ENCODE peak calls at places on chromosome 5, in five cellular contexts. One of them, this sample, is unnamed.

GRCh38 chr5:16727937-16728336 is 111.1 kb upstream of the RETREG1 start:
- ATAC-seq in mucosa of descending colon: peak; percentile 80
- ATAC-seq in left lung: peak; percentile 77
- ATAC-seq in memory B cell: no peak
- ATAC-seq in left cardiac atrium: peak; percentile 74
- ATAC-seq in this sample: peak; percentile 10

GRCh38 chr5:56853710-56854109 is 38.4 kb downstream of the MAP3K1 start:
- ATAC-seq in left cardiac atrium: no peak
- ATAC-seq in left lung: no peak
- ATAC-seq in memory B cell: peak; percentile 79
- ATAC-seq in mucosa of descending colon: no peak
- ATAC-seq in this sample: no peak

GRCh38 chr5:74356009-74356695 is 284.4 kb downstream of the ENC1 start:
- ATAC-seq in memory B cell: no peak
- ATAC-seq in left cardiac atrium: no peak
- ATAC-seq in left lung: no peak
- ATAC-seq in mucosa of descending colon: no peak
- ATAC-seq in this sample: no peak

GRCh38 chr5:170885779-170886178 is 24.0 kb downstream of the RANBP17 start:
- ATAC-seq in left lung: no peak
- ATAC-seq in left cardiac atrium: no peak
- ATAC-seq in mucosa of descending colon: peak; percentile 55
- ATAC-seq in memory B cell: no peak
- ATAC-seq in this sample: no peak

GRCh38 chr5:1468247-1468612 is 23.0 kb upstream of the SLC6A3 start:
- ATAC-seq in mucosa of descending colon: peak; percentile 40
- ATAC-seq in memory B cell: peak; percentile 49
- ATAC-seq in left lung: no peak
- ATAC-seq in left cardiac atrium: no peak
- ATAC-seq in this sample: no peak

GRCh38 chr5:121628783-121629182 is 222.9 kb upstream of the FTMT start:
- ATAC-seq in left cardiac atrium: peak; percentile 27
- ATAC-seq in mucosa of descending colon: no peak
- ATAC-seq in left lung: no peak
- ATAC-seq in memory B cell: no peak
- ATAC-seq in this sample: no peak

GRCh38 chr5:149002053-149002452 is 60.8 kb downstream of the SH3TC2 start:
- ATAC-seq in left lung: peak; percentile 83
- ATAC-seq in memory B cell: no peak
- ATAC-seq in mucosa of descending colon: no peak
- ATAC-seq in left cardiac atrium: peak; percentile 94
- ATAC-seq in this sample: no peak

GRCh38 chr5:170597109-170597741 is 93.4 kb downstream of the KCNIP1 start:
- ATAC-seq in left lung: peak; percentile 56
- ATAC-seq in left cardiac atrium: no peak
- ATAC-seq in memory B cell: no peak
- ATAC-seq in mucosa of descending colon: peak; percentile 31
- ATAC-seq in this sample: peak; percentile 60

GRCh38 chr5:10538103-10538788 is 25.6 kb upstream of the ANKRD33B start:
- ATAC-seq in left cardiac atrium: no peak
- ATAC-seq in left lung: no peak
- ATAC-seq in memory B cell: no peak
- ATAC-seq in mucosa of descending colon: peak; percentile 23
- ATAC-seq in this sample: peak; percentile 22

GRCh38 chr5:161189452-161189851 is 337.4 kb upstream of the ATP10B start:
- ATAC-seq in memory B cell: no peak
- ATAC-seq in mucosa of descending colon: no peak
- ATAC-seq in left cardiac atrium: no peak
- ATAC-seq in left lung: no peak
- ATAC-seq in this sample: no peak

GRCh38 chr5:54778783-54779182 is 206.6 kb downstream of the ESM1 start:
- ATAC-seq in mucosa of descending colon: no peak
- ATAC-seq in left cardiac atrium: no peak
- ATAC-seq in memory B cell: no peak
- ATAC-seq in left lung: no peak
- ATAC-seq in this sample: no peak

GRCh38 chr5:170662966-170663365 is 120.6 kb upstream of the GABRP start:
- ATAC-seq in left lung: no peak
- ATAC-seq in left cardiac atrium: no peak
- ATAC-seq in memory B cell: no peak
- ATAC-seq in mucosa of descending colon: no peak
- ATAC-seq in this sample: no peak

GRCh38 chr5:139395844-139396640 is 1.1 kb upstream of the PROB1 start:
- ATAC-seq in memory B cell: no peak
- ATAC-seq in mucosa of descending colon: no peak
- ATAC-seq in left cardiac atrium: no peak
- ATAC-seq in left lung: no peak
- ATAC-seq in this sample: no peak

GRCh38 chr5:170195876-170196275 is 36.9 kb upstream of the C5orf58 start:
- ATAC-seq in left lung: no peak
- ATAC-seq in mucosa of descending colon: no peak
- ATAC-seq in memory B cell: no peak
- ATAC-seq in left cardiac atrium: no peak
- ATAC-seq in this sample: no peak

GRCh38 chr5:73303139-73304079 is 130.4 kb downstream of the TMEM174 start:
- ATAC-seq in memory B cell: no peak
- ATAC-seq in left lung: peak; percentile 15
- ATAC-seq in mucosa of descending colon: peak; percentile 81
- ATAC-seq in left cardiac atrium: no peak
- ATAC-seq in this sample: peak; percentile 34

GRCh38 chr5:143427122-143427735 is 23.7 kb upstream of the NR3C1 start:
- ATAC-seq in left cardiac atrium: no peak
- ATAC-seq in mucosa of descending colon: no peak
- ATAC-seq in memory B cell: no peak
- ATAC-seq in left lung: no peak
- ATAC-seq in this sample: no peak

GRCh38 chr5:68689010-68689409 is 404.8 kb upstream of the SLC30A5 start:
- ATAC-seq in left lung: no peak
- ATAC-seq in left cardiac atrium: no peak
- ATAC-seq in mucosa of descending colon: no peak
- ATAC-seq in memory B cell: no peak
- ATAC-seq in this sample: no peak

GRCh38 chr5:35823347-35823875 is 33.3 kb upstream of the IL7R start:
- ATAC-seq in left lung: no peak
- ATAC-seq in mucosa of descending colon: no peak
- ATAC-seq in left cardiac atrium: no peak
- ATAC-seq in memory B cell: no peak
- ATAC-seq in this sample: no peak

GRCh38 chr5:141484499-141485304 is at the start of gene PCDHGC4:
- ATAC-seq in left lung: peak; percentile 38
- ATAC-seq in memory B cell: peak; percentile 32
- ATAC-seq in mucosa of descending colon: peak; percentile 62
- ATAC-seq in left cardiac atrium: peak; percentile 56
- ATAC-seq in this sample: no peak

GRCh38 chr5:140312067-140312790 is 9.3 kb upstream of the PFDN1 start:
- ATAC-seq in mucosa of descending colon: peak; percentile 65
- ATAC-seq in memory B cell: no peak
- ATAC-seq in left lung: peak; percentile 71
- ATAC-seq in left cardiac atrium: peak; percentile 74
- ATAC-seq in this sample: peak; percentile 95

GRCh38 chr5:136020001-136020382 is 8.8 kb upstream of the TGFBI start:
- ATAC-seq in mucosa of descending colon: no peak
- ATAC-seq in left cardiac atrium: no peak
- ATAC-seq in left lung: no peak
- ATAC-seq in memory B cell: no peak
- ATAC-seq in this sample: no peak

GRCh38 chr5:61551637-61552313 is 219.7 kb downstream of the ZSWIM6 start:
- ATAC-seq in left lung: no peak
- ATAC-seq in mucosa of descending colon: no peak
- ATAC-seq in memory B cell: no peak
- ATAC-seq in left cardiac atrium: peak; percentile 61
- ATAC-seq in this sample: no peak

GRCh38 chr5:67182406-67182805 is 14.2 kb downstream of the CD180 start:
- ATAC-seq in left lung: peak; percentile 89
- ATAC-seq in memory B cell: no peak
- ATAC-seq in left cardiac atrium: peak; percentile 90
- ATAC-seq in mucosa of descending colon: peak; percentile 38
- ATAC-seq in this sample: peak; percentile 90

GRCh38 chr5:126138475-126139005 is 284.7 kb upstream of the GRAMD2B start:
- ATAC-seq in memory B cell: no peak
- ATAC-seq in left cardiac atrium: no peak
- ATAC-seq in left lung: peak; percentile 24
- ATAC-seq in mucosa of descending colon: no peak
- ATAC-seq in this sample: no peak

GRCh38 chr5:56358703-56359428 is 125.7 kb upstream of the ANKRD55 start:
- ATAC-seq in memory B cell: no peak
- ATAC-seq in left lung: peak; percentile 83
- ATAC-seq in mucosa of descending colon: no peak
- ATAC-seq in left cardiac atrium: peak; percentile 73
- ATAC-seq in this sample: no peak

GRCh38 chr5:170861855-170862766 is at the start of gene RANBP17:
- ATAC-seq in left lung: peak; percentile 90
- ATAC-seq in left cardiac atrium: peak; percentile 93
- ATAC-seq in mucosa of descending colon: peak; percentile 96
- ATAC-seq in memory B cell: no peak
- ATAC-seq in this sample: peak; percentile 37

GRCh38 chr5:66821626-66822429 is 225.6 kb downstream of the MAST4 start:
- ATAC-seq in left cardiac atrium: peak; percentile 50
- ATAC-seq in mucosa of descending colon: no peak
- ATAC-seq in memory B cell: no peak
- ATAC-seq in left lung: peak; percentile 59
- ATAC-seq in this sample: peak; percentile 77

GRCh38 chr5:34707451-34708107 is 51.5 kb downstream of the RAI14 start:
- ATAC-seq in left cardiac atrium: no peak
- ATAC-seq in left lung: no peak
- ATAC-seq in mucosa of descending colon: no peak
- ATAC-seq in memory B cell: no peak
- ATAC-seq in this sample: no peak

GRCh38 chr5:177537389-177538361 is 16.7 kb downstream of the FAM193B start:
- ATAC-seq in left lung: peak; percentile 92
- ATAC-seq in mucosa of descending colon: peak; percentile 86
- ATAC-seq in memory B cell: no peak
- ATAC-seq in left cardiac atrium: peak; percentile 66
- ATAC-seq in this sample: no peak

GRCh38 chr5:17413691-17414090 is 84.3 kb upstream of the TAF11L2 start:
- ATAC-seq in left lung: no peak
- ATAC-seq in memory B cell: no peak
- ATAC-seq in mucosa of descending colon: no peak
- ATAC-seq in left cardiac atrium: no peak
- ATAC-seq in this sample: no peak

GRCh38 chr5:59536875-59537274 is 356.7 kb downstream of the PDE4D start:
- ATAC-seq in left cardiac atrium: no peak
- ATAC-seq in memory B cell: no peak
- ATAC-seq in left lung: no peak
- ATAC-seq in mucosa of descending colon: no peak
- ATAC-seq in this sample: peak; percentile 33

GRCh38 chr5:39209924-39210323 is 9.4 kb downstream of the FYB1 start:
- ATAC-seq in left lung: peak; percentile 37
- ATAC-seq in memory B cell: peak; percentile 72
- ATAC-seq in left cardiac atrium: peak; percentile 68
- ATAC-seq in mucosa of descending colon: peak; percentile 80
- ATAC-seq in this sample: no peak

GRCh38 chr5:79806741-79807140 is 117.1 kb downstream of the CMYA5 start:
- ATAC-seq in left lung: no peak
- ATAC-seq in memory B cell: no peak
- ATAC-seq in mucosa of descending colon: no peak
- ATAC-seq in left cardiac atrium: peak; percentile 60
- ATAC-seq in this sample: no peak

GRCh38 chr5:113447651-113448050 is 12.9 kb upstream of the TSSK1B start:
- ATAC-seq in left lung: no peak
- ATAC-seq in mucosa of descending colon: no peak
- ATAC-seq in memory B cell: no peak
- ATAC-seq in left cardiac atrium: no peak
- ATAC-seq in this sample: no peak

GRCh38 chr5:91408710-91409109 is 25.6 kb upstream of the ARRDC3 start:
- ATAC-seq in left lung: no peak
- ATAC-seq in memory B cell: no peak
- ATAC-seq in left cardiac atrium: no peak
- ATAC-seq in mucosa of descending colon: peak; percentile 60
- ATAC-seq in this sample: no peak

GRCh38 chr5:95801532-95801931 is 21.0 kb downstream of the GLRX start:
- ATAC-seq in left lung: peak; percentile 76
- ATAC-seq in mucosa of descending colon: peak; percentile 40
- ATAC-seq in left cardiac atrium: no peak
- ATAC-seq in memory B cell: no peak
- ATAC-seq in this sample: no peak

GRCh38 chr5:38622723-38623129 is 66.3 kb upstream of the LIFR start:
- ATAC-seq in left cardiac atrium: peak; percentile 41
- ATAC-seq in memory B cell: no peak
- ATAC-seq in left lung: no peak
- ATAC-seq in mucosa of descending colon: no peak
- ATAC-seq in this sample: no peak

GRCh38 chr5:78526049-78526525 is 122.5 kb downstream of the LHFPL2 start:
- ATAC-seq in left lung: peak; percentile 78
- ATAC-seq in memory B cell: no peak
- ATAC-seq in mucosa of descending colon: peak; percentile 54
- ATAC-seq in left cardiac atrium: no peak
- ATAC-seq in this sample: peak; percentile 94

GRCh38 chr5:180047667-180048066 is 23.9 kb downstream of the RNF130 start:
- ATAC-seq in memory B cell: no peak
- ATAC-seq in left cardiac atrium: peak; percentile 29
- ATAC-seq in mucosa of descending colon: peak; percentile 54
- ATAC-seq in left lung: peak; percentile 70
- ATAC-seq in this sample: no peak

GRCh38 chr5:74064911-74065310 is 438.9 kb downstream of the ARHGEF28 start:
- ATAC-seq in left lung: no peak
- ATAC-seq in memory B cell: no peak
- ATAC-seq in left cardiac atrium: no peak
- ATAC-seq in mucosa of descending colon: no peak
- ATAC-seq in this sample: no peak

This sample was measured in esophagus mucosa.